ENCODE peak calls at places on chromosomes 16 and 17, in four cellular contexts. P, R, F and U are unnamed samples.

GRCh38 chr17:7867881-7868329 is 10.1 kb downstream of the CYB5D1 start:
- DNase-seq in F (no peak), P (no peak), R (no peak), U (no peak)

GRCh38 chr16:119835-120234 is 18.6 kb downstream of the NPRL3 start:
- DNase-seq in F (no peak), P (no peak), R (no peak), U (no peak)

GRCh38 chr17:27630607-27631408 is at the start of gene LGALS9:
- DNase-seq in F (peak; percentile 43), P (peak; percentile 75), R (peak; percentile 62), U (no peak)

GRCh38 chr16:86455116-86455515 is 55.2 kb upstream of the FOXF1 start:
- DNase-seq in R (no peak), P (no peak), F (no peak), U (no peak)

GRCh38 chr17:54870671-54871175 is 29.9 kb upstream of the TOM1L1 start:
- DNase-seq in P (no peak), R (no peak), F (no peak), U (no peak)

GRCh38 chr16:27692576-27692975 is 142.6 kb downstream of the KATNIP start:
- DNase-seq in P (no peak), R (no peak), F (no peak), U (no peak)

GRCh38 chr16:12584488-12585233 is 219.0 kb downstream of the CPPED1 start:
- DNase-seq in R (no peak), P (no peak), F (no peak), U (no peak)

GRCh38 chr16:84499638-84500037 is 4.8 kb downstream of the MEAK7 start:
- DNase-seq in F (no peak), R (no peak), P (no peak), U (no peak)

DNA sequence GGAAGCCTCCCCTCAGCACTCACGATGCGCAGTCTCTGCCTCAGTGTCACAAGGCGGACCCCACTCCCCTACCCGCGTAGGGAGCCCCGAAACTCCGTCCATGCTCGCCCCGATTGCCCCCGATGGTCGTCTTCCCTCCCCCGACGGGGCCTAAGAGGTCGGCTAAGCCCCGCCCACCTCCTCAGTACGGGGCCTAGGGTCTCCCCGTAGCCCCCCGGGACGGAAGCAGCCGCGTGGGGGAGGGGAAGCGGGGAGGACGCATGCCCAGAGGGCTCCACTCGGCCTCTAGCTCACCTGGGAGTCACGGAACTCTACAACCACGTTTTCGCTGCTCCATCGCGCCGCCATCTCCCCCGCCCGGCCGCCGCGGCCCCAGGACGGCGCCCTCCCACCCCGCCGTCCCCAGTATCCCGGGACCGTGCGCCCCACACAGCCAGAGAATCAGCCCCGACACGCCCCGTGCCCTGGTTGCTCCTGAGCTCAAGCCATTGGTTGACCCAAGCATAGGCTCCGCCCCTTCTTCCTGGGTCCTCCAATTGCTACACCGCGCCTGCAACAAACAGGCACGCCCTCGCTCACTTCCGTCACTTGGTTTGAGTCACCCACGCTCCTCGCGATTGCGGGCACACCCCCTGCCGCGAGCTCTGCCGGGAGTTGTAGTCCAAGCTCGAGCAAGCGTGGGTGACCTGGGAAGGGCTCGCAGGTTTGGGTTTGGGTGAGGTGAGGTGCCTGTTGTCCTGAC is at the start of gene WDR59:
- DNase-seq in R (peak; percentile 100), P (peak; percentile 100), F (peak; percentile 100), U (peak; percentile 99)
- TF ChIP-seq POLR2A in R (no peak), P (no peak), F (peak; percentile 62), U (peak; percentile 80)

GRCh38 chr16:3004781-3005284 is 7.9 kb upstream of the CLDN9 start:
- DNase-seq in P (peak; percentile 56), F (no peak), R (no peak), U (peak; percentile 83)
- H3K27me3 ChIP-seq in P (peaks cover 74% of the 10 kb centered on the region), F (peaks cover 36% of the 10 kb centered on the region), R (peaks cover 2% of the 10 kb centered on the region), U (no peaks in the 10 kb centered on the region)

DNA sequence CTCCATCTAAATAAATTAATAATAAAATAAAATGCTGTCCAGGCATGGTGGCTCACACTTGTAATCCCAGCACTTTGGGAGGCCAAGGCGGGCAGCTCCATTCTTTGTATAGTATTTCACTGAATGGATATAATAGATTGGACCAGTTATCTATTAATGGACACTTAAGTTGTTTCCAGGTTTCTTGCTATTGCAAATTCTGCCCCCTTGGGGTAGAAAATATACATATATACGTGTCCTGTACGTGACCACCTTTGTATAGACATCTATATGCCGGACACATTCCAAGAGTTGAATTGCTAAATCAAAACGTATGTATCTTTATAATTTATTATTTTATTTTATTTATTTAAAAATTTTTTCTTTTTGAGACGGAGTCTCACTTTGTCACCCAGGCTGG is 3.9 kb upstream of the EXOC7 start:
- DNase-seq in P (no peak), F (no peak), R (no peak), U (no peak)
- TF ChIP-seq CTCF in P (no peak), F (no peak), R (no peak), U (no peak)

DNA sequence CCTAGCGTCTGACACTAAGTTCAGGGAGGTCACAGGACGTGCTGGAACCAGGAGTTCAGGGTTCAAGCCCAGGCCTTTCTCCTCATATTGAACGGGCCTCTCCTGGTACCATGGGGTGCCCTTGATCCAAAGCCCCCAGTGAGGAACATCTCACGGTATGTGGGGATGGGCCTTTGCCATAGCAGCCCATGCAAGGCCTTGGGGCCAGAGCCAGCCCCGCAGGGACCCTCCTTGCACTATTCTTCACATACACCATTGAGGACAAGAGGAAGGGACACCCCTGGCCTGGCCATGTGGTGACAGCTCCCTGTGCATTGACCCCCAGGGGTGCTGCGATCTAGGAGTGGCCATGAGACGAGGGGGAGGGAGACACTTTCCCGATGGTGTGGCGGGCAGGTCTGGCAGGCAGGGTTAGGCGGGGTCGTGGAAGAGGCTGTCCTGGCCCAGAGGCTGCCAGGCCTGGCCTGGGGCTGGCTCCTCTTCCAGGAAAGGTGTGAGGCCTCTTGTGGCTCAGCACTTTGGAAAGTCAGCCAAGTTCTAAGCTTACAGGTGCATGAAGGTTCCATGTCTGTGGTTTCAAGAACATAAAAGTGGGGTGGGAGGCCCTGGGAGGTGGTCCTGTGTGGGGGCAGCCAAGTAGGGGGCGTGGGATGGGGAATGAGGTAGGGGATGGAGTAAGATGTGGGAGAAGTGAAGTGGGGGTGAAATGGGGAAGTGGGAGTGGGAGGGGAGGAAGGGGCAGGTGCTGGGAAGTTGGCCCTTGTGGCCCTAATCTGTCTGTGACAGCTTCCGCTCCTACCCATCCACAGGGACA is 88.7 kb upstream of the CBX4 start:
- DNase-seq in R (no peak), P (no peak), F (no peak), U (no peak)
- TF ChIP-seq POLR2A in R (no peak), P (no peak), F (no peak), U (no peak)

GRCh38 chr17:61411114-61411943 is 11.7 kb downstream of the TBX2 start:
- DNase-seq in F (peak; percentile 72), P (peak; percentile 51), R (peak; percentile 62), U (peak; percentile 64)
- H3K27me3 ChIP-seq in F (peaks cover 65% of the 10 kb centered on the region), P (peaks cover 82% of the 10 kb centered on the region), R (no peaks in the 10 kb centered on the region), U (no peaks in the 10 kb centered on the region)

DNA sequence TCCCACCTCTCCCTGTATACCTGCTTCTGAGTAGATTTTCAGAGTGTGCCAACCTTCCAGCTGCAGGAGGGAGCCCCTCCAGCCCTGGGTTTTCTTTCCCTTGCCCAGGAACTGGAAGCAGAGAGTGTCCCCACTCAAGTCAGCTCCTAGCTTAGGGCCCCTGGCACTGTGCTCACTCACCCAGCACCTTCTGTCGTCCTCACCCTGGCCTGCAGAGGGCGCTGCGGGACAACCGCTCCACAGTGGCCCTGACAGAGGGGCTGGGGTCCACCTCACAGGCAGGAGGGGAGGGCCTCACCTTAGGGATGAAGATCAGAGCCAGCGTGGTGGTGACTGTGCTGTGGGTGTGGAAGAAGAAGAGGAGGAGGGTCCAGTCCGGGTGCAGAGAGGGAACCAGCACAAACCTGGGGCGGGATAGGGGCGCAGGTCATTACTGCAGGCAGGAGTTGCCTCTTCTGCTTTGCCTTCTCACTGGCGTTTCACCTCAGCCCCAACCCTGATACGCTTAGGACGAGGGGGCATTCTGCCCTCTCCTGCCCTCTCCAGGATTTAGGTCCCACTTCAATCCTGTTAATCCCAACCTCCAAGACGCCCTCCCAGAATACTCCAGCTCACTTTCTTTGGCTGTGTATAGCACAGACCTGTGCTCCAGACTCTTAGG is 10.0 kb downstream of the GPR179 start:
- DNase-seq in P (peak; percentile 29), F (no peak), R (no peak), U (peak; percentile 37)
- TF ChIP-seq CTCF in P (no peak), F (peak; percentile 50), R (no peak), U (peak; percentile 54)

GRCh38 chr16:4270595-4270994 is 2.2 kb downstream of the TFAP4 start:
- DNase-seq in F (no peak), R (no peak), P (no peak), U (no peak)

GRCh38 chr16:4270091-4270490 is 2.7 kb downstream of the TFAP4 start:
- DNase-seq in F (no peak), R (no peak), P (no peak), U (no peak)

GRCh38 chr16:4273858-4274291 is 1.1 kb upstream of the TFAP4 start:
- DNase-seq in R (peak; percentile 47), F (peak; percentile 77), P (peak; percentile 62), U (peak; percentile 67)

GRCh38 chr16:4272114-4272954 is 489 bp downstream of the TFAP4 start:
- DNase-seq in F (peak; percentile 59), R (peak; percentile 26), P (peak; percentile 45), U (peak; percentile 80)

DNA sequence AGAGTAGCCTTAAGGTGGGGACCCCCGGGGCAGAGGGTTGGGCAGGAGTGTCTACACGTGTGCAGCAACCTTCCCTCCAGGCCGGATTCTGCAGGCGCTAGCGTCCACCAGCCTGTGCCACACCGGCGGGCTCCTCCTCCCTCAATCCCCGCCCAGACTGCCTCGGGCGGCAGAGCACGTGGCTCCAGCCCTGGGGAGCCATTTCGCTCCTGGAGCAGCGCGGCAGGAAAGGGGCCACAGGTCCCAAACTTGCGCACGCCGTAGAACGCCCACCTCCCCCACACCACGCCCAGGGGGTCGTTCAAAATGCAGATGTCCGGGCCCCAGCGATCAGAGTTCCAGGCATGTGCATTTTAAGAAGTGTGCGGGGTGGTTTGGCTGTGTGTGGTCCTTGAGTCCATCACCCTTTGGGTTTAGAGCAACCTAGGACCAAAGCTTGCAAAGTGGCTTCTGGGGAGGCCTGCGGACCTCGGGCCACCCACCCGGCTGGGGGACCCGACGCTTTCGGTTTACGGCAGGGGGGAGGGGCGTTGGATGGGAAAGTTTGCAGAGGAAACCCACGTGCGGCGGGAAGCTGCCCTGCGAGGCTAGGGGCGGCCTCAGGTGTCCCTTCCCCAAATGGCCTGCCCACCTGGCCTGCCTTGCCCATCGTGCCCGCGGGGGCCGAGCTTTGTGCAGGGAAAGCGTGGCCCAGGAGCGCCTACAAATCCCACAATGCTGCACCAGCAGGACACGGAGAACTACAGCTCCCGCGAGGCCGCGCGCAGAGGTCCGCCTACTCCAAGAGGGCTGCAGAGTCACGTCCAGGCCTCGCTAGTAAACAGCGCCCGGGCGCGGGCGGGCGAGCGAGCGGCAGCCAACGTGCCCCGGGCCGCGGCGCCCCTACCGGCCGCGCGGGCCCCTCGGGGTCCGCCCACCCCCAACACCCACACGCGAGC is 1.4 kb downstream of the TFAP4 start:
- DNase-seq in P (peak; percentile 92), R (peak; percentile 85), F (peak; percentile 94), U (peak; percentile 97)
- TF ChIP-seq POLR2A in P (no peak), R (peak; percentile 13), F (peak; percentile 68), U (peak; percentile 57)